ENCODE peak calls at places on chromosomes 13 and 19, in nine cellular contexts. O, X, N, C, B, G, W, K and S are unnamed samples.

GRCh38 chr13:109509154-109509905 is 277.1 kb downstream of the IRS2 start:
- DNase-seq in G (no peak), N (no peak), C (no peak), K (no peak), X (no peak), W (no peak), B (no peak), O (no peak), S (no peak)

GRCh38 chr19:13705201-13705600 is 59.1 kb upstream of the MRI1 start:
- DNase-seq in G (no peak), W (no peak), C (no peak), K (no peak), X (no peak), N (no peak), B (no peak), O (no peak), S (no peak)

GRCh38 chr13:42334329-42334706 is 62.4 kb downstream of the AKAP11 start:
- DNase-seq in X (no peak), O (no peak), K (peak; percentile 29), B (no peak), W (no peak), N (no peak), G (no peak), C (no peak), S (no peak)

GRCh38 chr19:17812099-17812498 is 9.2 kb downstream of the INSL3 start:
- DNase-seq in C (no peak), X (no peak), G (no peak), K (no peak), B (no peak), O (no peak), W (no peak), N (no peak), S (no peak)

GRCh38 chr13:41054212-41054877 is 7.0 kb upstream of the WBP4 start:
- DNase-seq in O (no peak), K (peak; percentile 39), W (peak; percentile 54), G (peak; percentile 10), N (no peak), X (no peak), B (no peak), C (peak; percentile 12), S (peak; percentile 38)

GRCh38 chr19:13160557-13160956 is 10.3 kb downstream of the IER2 start:
- DNase-seq in O (no peak), K (no peak), N (no peak), B (no peak), G (no peak), C (no peak), X (no peak), W (no peak), S (no peak)

GRCh38 chr13:48831248-48831647 is 144.5 kb upstream of the FNDC3A start:
- DNase-seq in N (no peak), O (no peak), K (no peak), C (no peak), W (no peak), X (no peak), B (no peak), G (no peak), S (no peak)

GRCh38 chr13:30713133-30713532 is 22.2 kb upstream of the ALOX5AP start:
- DNase-seq in K (no peak), N (no peak), G (no peak), O (no peak), W (no peak), C (no peak), B (no peak), X (no peak), S (no peak)

GRCh38 chr13:29800687-29801086 is 49.7 kb downstream of the UBL3 start:
- DNase-seq in B (no peak), X (no peak), O (no peak), C (no peak), G (peak; percentile 76), W (no peak), K (no peak), N (no peak), S (no peak)

GRCh38 chr19:12913871-12914690 is 5.0 kb downstream of the SYCE2 start:
- DNase-seq in W (peak; percentile 76), O (no peak), C (no peak), N (peak; percentile 60), K (peak; percentile 60), B (peak; percentile 2), G (peak; percentile 43), X (peak; percentile 58), S (peak; percentile 55)

GRCh38 chr19:8696993-8697392 is 1.6 kb downstream of the ACTL9 start:
- DNase-seq in N (no peak), X (no peak), O (no peak), G (no peak), B (no peak), C (no peak), K (no peak), W (no peak), S (no peak)

GRCh38 chr13:113758651-113759524 is at the start of gene TMEM255B:
- DNase-seq in G (peak; percentile 63), B (peak; percentile 66), X (peak; percentile 73), N (peak; percentile 73), K (peak; percentile 81), O (peak; percentile 96), W (peak; percentile 75), C (peak; percentile 90), S (peak; percentile 85)

GRCh38 chr13:25330541-25330940 is 29.1 kb downstream of the NUP58 start:
- DNase-seq in O (no peak), G (no peak), C (no peak), K (no peak), N (no peak), W (no peak), B (no peak), X (no peak), S (no peak)

GRCh38 chr13:22218784-22219183 is 547.9 kb downstream of the FGF9 start:
- DNase-seq in C (no peak), W (no peak), O (no peak), X (no peak), K (no peak), G (no peak), B (no peak), N (no peak), S (no peak)